ENCODE peak calls at places on chromosome 1, in four cellular contexts. P, B, O and W are unnamed samples.

GRCh38 chr1:32695098-32695904 is 7.3 kb downstream of the SYNC start:
- DNase-seq in P (no peak), B (no peak), O (peak; percentile 42), W (peak; percentile 81)

GRCh38 chr1:200916152-200916551 is 21.5 kb downstream of the INAVA start:
- DNase-seq in P (peak; percentile 70), B (no peak), O (peak; percentile 60), W (no peak)

GRCh38 chr1:197838836-197839235 is 63.6 kb upstream of the DENND1B start:
- DNase-seq in P (no peak), B (no peak), O (no peak), W (no peak)

GRCh38 chr1:6281511-6282402 is 20.9 kb upstream of the GPR153 start:
- DNase-seq in P (no peak), B (no peak), O (no peak), W (peak; percentile 70)

GRCh38 chr1:20028125-20028524 is 41.9 kb upstream of the PLA2G5 start:
- DNase-seq in P (no peak), B (no peak), O (no peak), W (no peak)

GRCh38 chr1:37452416-37452815 is 22.0 kb upstream of the ZC3H12A start:
- DNase-seq in P (no peak), B (no peak), O (no peak), W (no peak)

GRCh38 chr1:58249729-58250586 is 296.6 kb downstream of the OMA1 start:
- DNase-seq in P (peak; percentile 47), B (no peak), O (no peak), W (peak; percentile 20)

GRCh38 chr1:201602413-201603265 is 63.7 kb downstream of the NAV1 start:
- DNase-seq in P (no peak), B (no peak), O (no peak), W (no peak)

GRCh38 chr1:3491291-3492246 is 37.1 kb downstream of the ARHGEF16 start:
- DNase-seq in P (peak; percentile 44), B (peak; percentile 3), O (peak; percentile 97), W (peak; percentile 24)

GRCh38 chr1:56527548-56528302 is 51.6 kb downstream of the PLPP3 start:
- DNase-seq in P (no peak), B (no peak), O (no peak), W (no peak)

GRCh38 chr1:44521378-44522080 is 116.5 kb downstream of the RNF220 start:
- DNase-seq in P (no peak), B (no peak), O (peak; percentile 71), W (no peak)

GRCh38 chr1:31423418-31423947 is 10.5 kb downstream of the SERINC2 start:
- DNase-seq in P (no peak), B (peak; percentile 78), O (no peak), W (no peak)

GRCh38 chr1:14954210-14954609 is 199.3 kb upstream of the TMEM51 start:
- DNase-seq in P (no peak), B (no peak), O (no peak), W (no peak)

GRCh38 chr1:14955402-14955801 is 198.1 kb upstream of the TMEM51 start:
- DNase-seq in P (no peak), B (no peak), O (no peak), W (no peak)

GRCh38 chr1:14954930-14955329 is 198.6 kb upstream of the TMEM51 start:
- DNase-seq in P (no peak), B (no peak), O (no peak), W (no peak)

GRCh38 chr1:14951766-14952165 is 201.8 kb upstream of the TMEM51 start:
- DNase-seq in P (no peak), B (no peak), O (no peak), W (no peak)

GRCh38 chr1:14952626-14953314 is 200.8 kb upstream of the TMEM51 start:
- DNase-seq in P (no peak), B (no peak), O (no peak), W (peak; percentile 96)
- TF ChIP-seq BRCA1 in P (no peak), B (no peak), O (no peak), W (peak; percentile 92)

GRCh38 chr1:98051065-98051675 is 130.3 kb upstream of the DPYD start:
- DNase-seq in P (no peak), B (peak; percentile 21), O (peak; percentile 28), W (peak; percentile 58)
- TF ChIP-seq HDAC6 in P (no peak), B (no peak), O (no peak), W (no peak)

GRCh38 chr1:92728687-92729086 is 56.2 kb downstream of the EVI5 start:
- DNase-seq in P (no peak), B (no peak), O (no peak), W (no peak)
- TF ChIP-seq BRCA1 in P (no peak), B (no peak), O (no peak), W (no peak)

GRCh38 chr1:16013908-16014258 is 4.0 kb downstream of the HSPB7 start:
- DNase-seq in P (no peak), B (no peak), O (no peak), W (no peak)

GRCh38 chr1:16011936-16012589 is 5.8 kb downstream of the HSPB7 start:
- DNase-seq in P (no peak), B (no peak), O (no peak), W (no peak)

GRCh38 chr1:16014509-16015482 is 3.0 kb downstream of the HSPB7 start:
- DNase-seq in P (no peak), B (no peak), O (peak; percentile 73), W (no peak)

GRCh38 chr1:16012590-16013219 is 5.1 kb downstream of the HSPB7 start:
- DNase-seq in P (peak; percentile 64), B (peak; percentile 19), O (peak; percentile 95), W (peak; percentile 72)

DNA sequence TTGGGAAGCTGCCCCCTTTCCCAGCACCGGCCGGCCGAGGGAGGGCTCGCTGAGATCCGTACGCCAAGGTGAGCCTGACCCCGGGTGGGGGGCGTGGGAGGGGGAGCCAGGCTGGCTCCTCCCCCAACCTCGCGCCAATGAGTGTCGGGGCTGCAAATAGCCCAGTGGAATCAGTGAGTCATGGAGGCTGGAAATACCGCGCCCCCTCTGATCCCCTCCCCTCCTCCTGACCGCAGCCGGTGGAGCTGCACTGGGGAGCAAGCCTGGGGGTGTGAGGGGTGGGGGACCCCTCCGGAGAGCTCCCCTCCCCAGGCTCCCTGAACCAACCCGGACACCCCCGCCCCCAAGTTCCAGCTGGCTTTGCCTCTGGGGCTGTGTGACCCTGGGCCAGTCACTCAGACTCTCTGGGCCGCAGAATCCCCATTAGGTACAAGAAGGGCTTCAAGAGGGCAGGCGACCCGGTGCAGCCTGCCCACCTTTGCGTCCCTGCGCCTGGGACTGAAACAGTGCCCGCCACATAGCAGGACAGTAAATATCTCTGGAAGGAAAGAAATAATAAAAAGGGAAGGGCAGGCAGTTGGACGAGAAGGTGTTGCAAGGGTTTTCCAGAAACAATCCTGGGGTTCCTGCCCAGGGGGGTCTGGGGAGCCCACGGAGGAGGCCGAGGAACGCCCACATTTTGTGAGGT is 4.5 kb downstream of the HSPB7 start:
- DNase-seq in P (no peak), B (peak; percentile 24), O (peak; percentile 94), W (peak; percentile 60)
- TF ChIP-seq HDAC6 in P (no peak), B (no peak), O (no peak), W (no peak)

GRCh38 chr1:72062584-72062983 is 219.8 kb downstream of the NEGR1 start:
- DNase-seq in P (no peak), B (no peak), O (no peak), W (no peak)
- TF ChIP-seq BRCA1 in P (no peak), B (no peak), O (no peak), W (no peak)

GRCh38 chr1:15004396-15004795 is 149.2 kb upstream of the TMEM51 start:
- DNase-seq in P (no peak), B (peak; percentile 0), O (no peak), W (no peak)
- TF ChIP-seq HDAC6 in P (no peak), B (no peak), O (no peak), W (no peak)

DNA sequence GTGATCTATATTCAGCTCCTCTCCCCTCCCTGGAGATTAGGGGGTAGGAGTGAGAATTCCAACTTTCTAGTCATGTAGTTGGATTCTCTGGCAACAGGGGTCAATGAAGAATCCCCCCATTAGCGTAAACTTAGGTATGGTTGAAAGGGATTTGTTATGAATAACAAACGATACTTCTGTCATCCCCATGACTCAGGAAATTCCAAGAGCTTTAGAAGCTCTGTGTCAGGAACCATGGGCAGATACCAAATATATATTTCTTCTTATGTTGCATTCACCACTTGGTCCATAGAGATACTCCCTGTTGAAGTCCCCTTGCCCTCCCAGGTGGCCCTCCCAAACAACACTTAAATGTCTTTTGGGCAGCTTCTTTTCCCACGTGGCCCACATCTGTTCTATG is 124.5 kb downstream of the DNM3 start:
- DNase-seq in P (no peak), B (no peak), O (no peak), W (no peak)
- TF ChIP-seq BRCA1 in P (no peak), B (no peak), O (no peak), W (no peak)

GRCh38 chr1:65629788-65630187 is 162.9 kb upstream of the PDE4B start:
- DNase-seq in P (no peak), B (no peak), O (no peak), W (no peak)

GRCh38 chr1:65625528-65625927 is 167.2 kb upstream of the PDE4B start:
- DNase-seq in P (no peak), B (no peak), O (no peak), W (no peak)

GRCh38 chr1:65632230-65632629 is 160.5 kb upstream of the PDE4B start:
- DNase-seq in P (no peak), B (no peak), O (no peak), W (no peak)

GRCh38 chr1:65626003-65626402 is 166.7 kb upstream of the PDE4B start:
- DNase-seq in P (no peak), B (no peak), O (no peak), W (no peak)

DNA sequence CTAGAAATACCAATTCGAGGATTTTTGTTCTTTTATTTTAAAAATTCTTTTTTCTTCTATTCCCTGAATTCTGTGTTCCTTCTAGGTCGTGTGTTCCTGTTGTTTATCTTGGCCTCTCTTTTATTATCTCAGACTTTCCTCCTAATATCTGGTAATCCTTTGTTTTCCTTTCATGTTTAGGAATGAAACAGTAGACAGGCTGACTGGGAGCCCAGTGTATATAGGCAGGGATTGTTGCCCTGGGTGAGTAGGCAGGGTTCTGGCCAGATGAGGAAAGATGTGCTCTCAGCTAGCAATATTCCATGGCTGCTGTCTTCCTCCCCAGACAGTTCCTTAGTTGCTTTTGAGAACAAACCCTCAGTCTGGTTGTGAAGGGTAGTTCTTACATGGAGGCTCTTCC is 161.8 kb upstream of the PDE4B start:
- DNase-seq in P (no peak), B (no peak), O (no peak), W (no peak)
- TF ChIP-seq HDAC6 in P (no peak), B (no peak), O (no peak), W (no peak)